ENCODE peak calls at places on chromosomes 11 and 22, in six cellular contexts. One of them, this sample, is unnamed.

GRCh38 chr22:35617137-35617755 is at the start of gene MB:
- DNase-seq in H1: no peak
- DNase-seq in kidney: peak; percentile 30
- DNase-seq in mesendoderm: no peak
- DNase-seq in IMR-90: no peak
- DNase-seq in NT2/D1: no peak
- DNase-seq in this sample: no peak

GRCh38 chr22:31075961-31076360 is 5.2 kb upstream of the SMTN start:
- DNase-seq in H1: no peak
- DNase-seq in NT2/D1: no peak
- DNase-seq in IMR-90: peak; percentile 41
- DNase-seq in kidney: peak; percentile 95
- DNase-seq in mesendoderm: no peak
- DNase-seq in this sample: no peak

GRCh38 chr11:35253237-35253636 is 114.3 kb downstream of the CD44 start:
- DNase-seq in mesendoderm: no peak
- DNase-seq in kidney: no peak
- DNase-seq in NT2/D1: no peak
- DNase-seq in IMR-90: peak; percentile 44
- DNase-seq in H1: no peak
- DNase-seq in this sample: no peak

GRCh38 chr22:31185056-31185455 is 25.1 kb downstream of the RNF185 start:
- DNase-seq in H1: no peak
- DNase-seq in mesendoderm: no peak
- DNase-seq in NT2/D1: no peak
- DNase-seq in IMR-90: peak; percentile 62
- DNase-seq in kidney: no peak
- DNase-seq in this sample: no peak

GRCh38 chr22:49303781-49304461 is 523.8 kb downstream of the BRD1 start:
- DNase-seq in NT2/D1: no peak
- DNase-seq in kidney: peak; percentile 45
- DNase-seq in mesendoderm: no peak
- DNase-seq in H1: no peak
- DNase-seq in IMR-90: no peak
- DNase-seq in this sample: no peak

GRCh38 chr22:17777005-17777716 is 2.9 kb upstream of the BID start:
- DNase-seq in H1: no peak
- DNase-seq in IMR-90: no peak
- DNase-seq in NT2/D1: no peak
- DNase-seq in mesendoderm: no peak
- DNase-seq in kidney: peak; percentile 74
- DNase-seq in this sample: no peak

GRCh38 chr22:32204856-32205722 is at the start of gene RFPL2:
- DNase-seq in NT2/D1: peak; percentile 39
- DNase-seq in IMR-90: peak; percentile 1
- DNase-seq in kidney: no peak
- DNase-seq in mesendoderm: peak; percentile 93
- DNase-seq in H1: no peak
- DNase-seq in this sample: peak; percentile 94

GRCh38 chr11:102313225-102313940 is 3.9 kb upstream of the BIRC3 start:
- DNase-seq in kidney: no peak
- DNase-seq in H1: no peak
- DNase-seq in NT2/D1: no peak
- DNase-seq in IMR-90: no peak
- DNase-seq in mesendoderm: no peak
- DNase-seq in this sample: no peak

GRCh38 chr22:20390394-20390907 is 3.5 kb upstream of the ZNF74 start:
- DNase-seq in mesendoderm: no peak
- DNase-seq in kidney: no peak
- DNase-seq in IMR-90: no peak
- DNase-seq in NT2/D1: no peak
- DNase-seq in H1: no peak
- DNase-seq in this sample: no peak

GRCh38 chr11:28537822-28538221 is 429.6 kb downstream of the METTL15 start:
- DNase-seq in mesendoderm: no peak
- DNase-seq in IMR-90: peak; percentile 65
- DNase-seq in NT2/D1: no peak
- DNase-seq in kidney: no peak
- DNase-seq in H1: no peak
- DNase-seq in this sample: no peak

GRCh38 chr22:31393890-31394289 is 5.5 kb upstream of the DRG1 start:
- DNase-seq in kidney: no peak
- DNase-seq in H1: no peak
- DNase-seq in mesendoderm: no peak
- DNase-seq in IMR-90: no peak
- DNase-seq in NT2/D1: no peak
- DNase-seq in this sample: no peak

GRCh38 chr11:109984634-109985289 is 108.4 kb upstream of the ZC3H12C start:
- DNase-seq in H1: no peak
- DNase-seq in mesendoderm: no peak
- DNase-seq in NT2/D1: no peak
- DNase-seq in IMR-90: no peak
- DNase-seq in kidney: no peak
- DNase-seq in this sample: no peak

GRCh38 chr11:119585038-119585666 is 143.8 kb downstream of the NECTIN1 start:
- DNase-seq in mesendoderm: peak; percentile 66
- DNase-seq in kidney: peak; percentile 85
- DNase-seq in NT2/D1: no peak
- DNase-seq in IMR-90: no peak
- DNase-seq in H1: no peak
- DNase-seq in this sample: peak; percentile 49

GRCh38 chr11:124394408-124394807 is 4.4 kb downstream of the OR8B3 start:
- DNase-seq in mesendoderm: peak; percentile 25
- DNase-seq in IMR-90: peak; percentile 47
- DNase-seq in H1: no peak
- DNase-seq in NT2/D1: no peak
- DNase-seq in kidney: no peak
- DNase-seq in this sample: no peak

GRCh38 chr22:47574551-47574950 is 812.1 kb downstream of the TBC1D22A start:
- DNase-seq in NT2/D1: no peak
- DNase-seq in kidney: no peak
- DNase-seq in mesendoderm: no peak
- DNase-seq in IMR-90: no peak
- DNase-seq in H1: no peak
- DNase-seq in this sample: no peak

GRCh38 chr11:94750319-94751215 is 17.6 kb upstream of the AMOTL1 start:
- DNase-seq in mesendoderm: no peak
- DNase-seq in H1: no peak
- DNase-seq in kidney: no peak
- DNase-seq in IMR-90: no peak
- DNase-seq in NT2/D1: no peak
- DNase-seq in this sample: no peak

GRCh38 chr22:43956805-43957463 is 1.7 kb downstream of the SAMM50 start:
- DNase-seq in NT2/D1: no peak
- DNase-seq in H1: no peak
- DNase-seq in IMR-90: no peak
- DNase-seq in mesendoderm: peak; percentile 5
- DNase-seq in kidney: no peak
- DNase-seq in this sample: no peak

GRCh38 chr11:114135737-114136151 is 76.2 kb downstream of the ZBTB16 start:
- DNase-seq in mesendoderm: peak; percentile 94
- DNase-seq in kidney: no peak
- DNase-seq in IMR-90: no peak
- DNase-seq in NT2/D1: peak; percentile 60
- DNase-seq in H1: peak; percentile 21
- DNase-seq in this sample: peak; percentile 43

GRCh38 chr22:19943665-19944026 is 2.0 kb upstream of the TXNRD2 start:
- DNase-seq in H1: no peak
- DNase-seq in NT2/D1: no peak
- DNase-seq in kidney: peak; percentile 32
- DNase-seq in IMR-90: peak; percentile 76
- DNase-seq in mesendoderm: peak; percentile 85
- DNase-seq in this sample: no peak

DNA sequence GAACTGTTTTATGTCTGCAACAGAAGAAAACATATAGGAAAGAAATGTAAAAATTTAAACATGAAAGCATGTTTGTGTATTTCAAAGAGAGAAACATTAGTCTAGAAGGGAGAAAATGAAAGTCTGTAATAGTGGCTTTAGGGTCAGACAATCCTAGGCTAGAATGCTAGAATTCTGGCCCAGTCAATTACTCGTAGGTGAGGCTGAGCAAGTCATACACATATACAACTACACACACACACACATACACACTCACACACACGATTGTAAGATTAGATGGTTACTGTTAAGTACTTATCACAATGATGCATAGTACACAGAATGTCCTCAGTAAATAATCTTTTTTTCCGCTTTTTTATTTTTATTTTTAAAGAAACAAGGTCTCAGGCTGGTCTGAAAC is 37.7 kb upstream of the PCF11 start:
- DNase-seq in IMR-90: peak; percentile 11
- DNase-seq in H1: no peak
- DNase-seq in mesendoderm: no peak
- DNase-seq in NT2/D1: no peak
- DNase-seq in kidney: no peak
- DNase-seq in this sample: no peak
- H3K4me1 ChIP-seq in IMR-90: peaks cover 14% of the 10 kb centered on the region
- H3K4me1 ChIP-seq in H1: no peaks in the 10 kb centered on the region
- H3K4me1 ChIP-seq in mesendoderm: no peaks in the 10 kb centered on the region
- H3K4me1 ChIP-seq in NT2/D1: no peaks in the 10 kb centered on the region
- H3K4me1 ChIP-seq in kidney: no peaks in the 10 kb centered on the region
- H3K4me1 ChIP-seq in this sample: peaks cover 9% of the 10 kb centered on the region

DNA sequence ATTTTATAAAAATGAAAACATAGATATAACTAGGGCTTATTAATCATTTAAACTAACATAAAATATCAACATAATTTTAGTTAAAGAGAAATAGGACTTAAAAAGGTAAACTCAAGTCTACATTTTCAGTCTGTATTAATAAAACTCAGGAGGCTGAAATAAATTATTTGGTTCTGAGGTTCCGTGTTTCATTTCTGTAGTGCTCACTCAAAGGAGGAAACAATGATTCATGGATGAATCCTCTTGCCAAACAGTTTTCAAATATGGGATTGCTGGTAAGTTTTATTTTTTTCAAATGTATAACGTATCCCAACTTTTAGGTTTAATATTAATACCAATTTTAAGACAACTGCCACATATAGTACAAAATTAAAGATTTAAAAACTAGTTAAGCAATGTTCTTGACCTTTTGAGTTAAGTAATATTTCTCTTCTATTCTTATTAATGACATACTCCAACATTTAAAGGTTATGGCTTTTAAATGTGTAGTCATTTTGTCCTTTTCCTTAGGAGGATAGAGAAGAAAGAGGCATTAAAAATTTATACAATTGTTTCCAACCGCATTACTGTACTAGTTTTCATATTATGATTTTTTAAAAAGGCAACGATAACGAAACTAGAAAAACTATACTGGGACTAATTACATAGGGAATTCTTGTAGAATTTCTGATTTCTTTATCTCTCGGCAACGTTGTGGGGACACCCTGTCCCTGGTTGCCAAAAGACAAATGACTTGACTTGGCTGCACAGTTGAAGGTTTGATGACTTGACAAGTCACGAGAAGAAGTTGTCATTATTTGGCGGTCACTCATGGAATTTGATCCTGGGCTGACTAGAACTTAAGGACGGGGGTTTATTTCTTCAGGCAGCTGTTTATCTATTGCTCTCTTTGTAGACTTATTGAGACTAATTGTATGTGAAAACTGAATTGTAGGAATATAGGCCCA is 69.2 kb upstream of the ADSL start:
- DNase-seq in IMR-90: peak; percentile 51
- DNase-seq in NT2/D1: no peak
- DNase-seq in kidney: no peak
- DNase-seq in mesendoderm: no peak
- DNase-seq in H1: no peak
- DNase-seq in this sample: no peak
- H3K9ac ChIP-seq in IMR-90: peak overlapping the region; percentile 75
- H3K9ac ChIP-seq in NT2/D1: no peak overlapping the region
- H3K9ac ChIP-seq in kidney: peak overlapping the region; percentile 52
- H3K9ac ChIP-seq in mesendoderm: no peak overlapping the region
- H3K9ac ChIP-seq in H1: no peak overlapping the region
- H3K9ac ChIP-seq in this sample: no peak overlapping the region

GRCh38 chr11:61683961-61684869 is 4.0 kb downstream of the DAGLA start:
- DNase-seq in mesendoderm: no peak
- DNase-seq in NT2/D1: no peak
- DNase-seq in IMR-90: peak; percentile 43
- DNase-seq in H1: no peak
- DNase-seq in kidney: peak; percentile 32
- DNase-seq in this sample: no peak
- H3K4me1 ChIP-seq in mesendoderm: no peaks in the 10 kb centered on the region
- H3K4me1 ChIP-seq in NT2/D1: peaks cover 35% of the 10 kb centered on the region
- H3K4me1 ChIP-seq in IMR-90: peaks cover 4% of the 10 kb centered on the region
- H3K4me1 ChIP-seq in H1: peaks cover 13% of the 10 kb centered on the region
- H3K4me1 ChIP-seq in kidney: peaks cover 38% of the 10 kb centered on the region
- H3K4me1 ChIP-seq in this sample: peaks cover 5% of the 10 kb centered on the region

GRCh38 chr22:37310075-37310606 is 27.8 kb downstream of the CYTH4 start:
- DNase-seq in H1: no peak
- DNase-seq in mesendoderm: no peak
- DNase-seq in IMR-90: no peak
- DNase-seq in NT2/D1: no peak
- DNase-seq in kidney: no peak
- DNase-seq in this sample: no peak
- H3K9ac ChIP-seq in H1: no peak overlapping the region
- H3K9ac ChIP-seq in mesendoderm: no peak overlapping the region
- H3K9ac ChIP-seq in IMR-90: no peak overlapping the region
- H3K9ac ChIP-seq in NT2/D1: no peak overlapping the region
- H3K9ac ChIP-seq in kidney: no peak overlapping the region
- H3K9ac ChIP-seq in this sample: no peak overlapping the region

GRCh38 chr22:21569459-21570161 is 2.1 kb downstream of the UBE2L3 start:
- DNase-seq in mesendoderm: no peak
- DNase-seq in NT2/D1: no peak
- DNase-seq in H1: no peak
- DNase-seq in IMR-90: no peak
- DNase-seq in kidney: no peak
- DNase-seq in this sample: peak; percentile 63
- H3K4me1 ChIP-seq in mesendoderm: peaks cover 9% of the 10 kb centered on the region
- H3K4me1 ChIP-seq in NT2/D1: peaks cover 16% of the 10 kb centered on the region
- H3K4me1 ChIP-seq in H1: peaks cover 8% of the 10 kb centered on the region
- H3K4me1 ChIP-seq in IMR-90: peaks cover 14% of the 10 kb centered on the region
- H3K4me1 ChIP-seq in kidney: peaks cover 32% of the 10 kb centered on the region
- H3K4me1 ChIP-seq in this sample: peaks cover 25% of the 10 kb centered on the region

This sample was measured in neural progenitor cell.